ENCODE peak calls at places on chromosome 9, in six cellular contexts. T is RWPE1; E is CD8-positive, alpha-beta memory T cell; I is hepatocyte; R is CD4-positive, CD25-positive, alpha-beta regulatory T cell; G is astrocyte. O is an unnamed sample.

GRCh38 chr9:91042541-91042940 is 240.9 kb downstream of the SYK start:
- DNase-seq in T (no peak), E (no peak), R (no peak), G (no peak), I (no peak), O (no peak)

GRCh38 chr9:110440161-110440560 is 102.5 kb upstream of the TXNDC8 start:
- DNase-seq in R (no peak), E (no peak), I (no peak), T (peak), G (peak), O (no peak)

GRCh38 chr9:77839459-77840140 is 191.5 kb upstream of the GNA14 start:
- DNase-seq in G (peak), I (peak), E (no peak), T (no peak), R (no peak), O (no peak)

GRCh38 chr9:98192503-98193335 is at the start of gene CORO2A:
- DNase-seq in R (peak), T (peak), I (peak), G (peak), E (peak), O (no peak)

GRCh38 chr9:28134577-28134976 is 561.3 kb upstream of the C9orf72 start:
- DNase-seq in R (no peak), E (no peak), T (no peak), I (no peak), G (no peak), O (no peak)

GRCh38 chr9:129550199-129550839 is 70.6 kb downstream of the C9orf50 start:
- DNase-seq in T (peak), I (peak), G (peak), R (no peak), E (no peak), O (peak)

GRCh38 chr9:81431662-81432061 is 257.7 kb downstream of the TLE1 start:
- DNase-seq in R (no peak), T (no peak), G (peak), I (no peak), E (no peak), O (no peak)

GRCh38 chr9:31272456-31273295 is 1111.8 kb upstream of the ACO1 start:
- DNase-seq in R (peak), G (no peak), E (no peak), T (peak), I (peak), O (no peak)

GRCh38 chr9:13033959-13034695 is 245.4 kb downstream of the MPDZ start:
- DNase-seq in E (no peak), G (peak), T (peak), I (peak), R (no peak), O (no peak)

GRCh38 chr9:136671646-136672430 is 9.1 kb downstream of the EGFL7 start:
- DNase-seq in T (peak), R (peak), G (no peak), E (no peak), I (peak), O (no peak)

GRCh38 chr9:110217656-110218099 is 9.7 kb upstream of the C9orf152 start:
- DNase-seq in R (peak), G (peak), T (peak), I (peak), E (no peak), O (no peak)

GRCh38 chr9:135774794-135775525 is 73.0 kb downstream of the KCNT1 start:
- DNase-seq in E (no peak), I (no peak), R (no peak), G (no peak), T (no peak), O (no peak)

GRCh38 chr9:652896-653295 is 188.6 kb upstream of the DMRT1 start:
- DNase-seq in T (no peak), R (no peak), E (no peak), G (no peak), I (no peak), O (no peak)

GRCh38 chr9:126842220-126842842 is 18.1 kb upstream of the ZBTB34 start:
- DNase-seq in E (no peak), R (no peak), T (no peak), I (no peak), G (no peak), O (no peak)

GRCh38 chr9:87647114-87647513 is 78.8 kb upstream of the CTSL start:
- DNase-seq in T (no peak), R (no peak), I (no peak), G (no peak), E (no peak), O (no peak)

GRCh38 chr9:129513856-129514496 is 106.9 kb downstream of the C9orf50 start:
- DNase-seq in I (no peak), G (no peak), E (no peak), R (no peak), T (no peak), O (no peak)

GRCh38 chr9:98709968-98710965 is 1.5 kb upstream of the GABBR2 start:
- DNase-seq in R (no peak), E (no peak), I (peak), T (peak), G (peak), O (no peak)

GRCh38 chr9:120985759-120986353 is 59.3 kb upstream of the TRAF1 start:
- DNase-seq in R (peak), G (peak), I (peak), T (peak), E (no peak), O (no peak)

GRCh38 chr9:113620016-113620376 is 156.5 kb downstream of the RGS3 start:
- DNase-seq in G (no peak), I (no peak), E (no peak), T (no peak), R (no peak), O (no peak)

GRCh38 chr9:136748201-136748600 is at the start of gene LCN6:
- DNase-seq in R (no peak), T (no peak), G (no peak), E (no peak), I (no peak), O (no peak)

GRCh38 chr9:20684865-20685696 is 1.0 kb downstream of the FOCAD start:
- DNase-seq in T (peak), E (no peak), R (peak), G (peak), I (peak), O (no peak)

GRCh38 chr9:36843964-36844363 is 190.1 kb downstream of the PAX5 start:
- DNase-seq in E (no peak), I (no peak), T (no peak), R (no peak), G (no peak), O (no peak)

GRCh38 chr9:70511858-70512257 is 97.4 kb upstream of the KLF9 start:
- DNase-seq in T (no peak), G (no peak), R (no peak), I (no peak), E (no peak), O (no peak)

GRCh38 chr9:95570646-95571045 is 53.9 kb upstream of the PTCH1 start:
- DNase-seq in E (no peak), I (no peak), R (no peak), T (no peak), G (peak), O (no peak)

GRCh38 chr9:32431940-32432555 is 47.6 kb downstream of the ACO1 start:
- DNase-seq in T (peak), G (peak), R (peak), I (peak), E (peak), O (no peak)

GRCh38 chr9:112051812-112052211 is 123.3 kb downstream of the SUSD1 start:
- DNase-seq in I (no peak), G (peak), R (no peak), T (no peak), E (no peak), O (no peak)

GRCh38 chr9:134619983-134620612 is 21.5 kb upstream of the COL5A1 start:
- DNase-seq in T (no peak), G (no peak), R (no peak), I (no peak), E (no peak), O (no peak)

GRCh38 chr9:118650407-118650806 is 718.8 kb downstream of the BRINP1 start:
- DNase-seq in R (no peak), I (no peak), E (no peak), T (no peak), G (no peak), O (no peak)

GRCh38 chr9:15873573-15874177 is 320.8 kb downstream of the CCDC171 start:
- DNase-seq in T (peak), G (peak), E (peak), R (peak), I (peak), O (no peak)

GRCh38 chr9:30630459-30630858 is 1754.0 kb upstream of the ACO1 start:
- DNase-seq in R (no peak), I (no peak), T (no peak), E (no peak), G (no peak), O (no peak)

GRCh38 chr9:79154806-79155205 is 417.0 kb upstream of the TLE4 start:
- DNase-seq in R (no peak), T (no peak), E (no peak), I (no peak), G (no peak), O (no peak)

GRCh38 chr9:131282688-131283422 is 6.5 kb upstream of the FAM78A start:
- DNase-seq in E (no peak), T (peak), I (peak), R (no peak), G (peak), O (no peak)

GRCh38 chr9:91761362-91761761 is 188.7 kb downstream of the ROR2 start:
- DNase-seq in G (no peak), E (no peak), R (no peak), T (no peak), I (no peak), O (no peak)

GRCh38 chr9:90219548-90220118 is 423.0 kb downstream of the DIRAS2 start:
- DNase-seq in E (peak), G (no peak), T (peak), R (peak), I (peak), O (no peak)

GRCh38 chr9:371349-371748 is 156.7 kb downstream of the DOCK8 start:
- DNase-seq in G (no peak), E (no peak), T (no peak), I (peak), R (no peak), O (no peak)

GRCh38 chr9:97293207-97293721 is 14.2 kb upstream of the CCDC180 start:
- DNase-seq in R (no peak), G (peak), E (no peak), T (no peak), I (no peak), O (no peak)

GRCh38 chr9:77575785-77576184 is 72.3 kb downstream of the GNA14 start:
- DNase-seq in T (peak), I (peak), G (peak), E (no peak), R (peak), O (no peak)

GRCh38 chr9:79799691-79800345 is 228.1 kb downstream of the TLE4 start:
- DNase-seq in I (peak), G (peak), T (no peak), R (no peak), E (no peak), O (no peak)

GRCh38 chr9:136119259-136120118 is 814 bp upstream of the TMEM250 start:
- DNase-seq in R (no peak), I (peak), G (no peak), E (no peak), T (no peak), O (no peak)

GRCh38 chr9:119707228-119707627 is 338.0 kb upstream of the BRINP1 start:
- DNase-seq in E (no peak), G (no peak), T (no peak), I (no peak), R (no peak), O (no peak)
- H3K27ac ChIP-seq in E (no peak), G (no peak), T (no peak), I (no peak), R (no peak), O (no peak)

GRCh38 chr9:83599071-83599470 is 23.9 kb upstream of the IDNK start:
- DNase-seq in E (no peak), G (no peak), I (no peak), R (no peak), T (no peak), O (no peak)

GRCh38 chr9:83601463-83601862 is 21.5 kb upstream of the IDNK start:
- DNase-seq in I (no peak), T (no peak), E (no peak), G (no peak), R (no peak), O (no peak)

GRCh38 chr9:83598487-83598886 is 24.5 kb upstream of the IDNK start:
- DNase-seq in R (no peak), I (peak), G (no peak), T (no peak), E (no peak), O (no peak)

DNA sequence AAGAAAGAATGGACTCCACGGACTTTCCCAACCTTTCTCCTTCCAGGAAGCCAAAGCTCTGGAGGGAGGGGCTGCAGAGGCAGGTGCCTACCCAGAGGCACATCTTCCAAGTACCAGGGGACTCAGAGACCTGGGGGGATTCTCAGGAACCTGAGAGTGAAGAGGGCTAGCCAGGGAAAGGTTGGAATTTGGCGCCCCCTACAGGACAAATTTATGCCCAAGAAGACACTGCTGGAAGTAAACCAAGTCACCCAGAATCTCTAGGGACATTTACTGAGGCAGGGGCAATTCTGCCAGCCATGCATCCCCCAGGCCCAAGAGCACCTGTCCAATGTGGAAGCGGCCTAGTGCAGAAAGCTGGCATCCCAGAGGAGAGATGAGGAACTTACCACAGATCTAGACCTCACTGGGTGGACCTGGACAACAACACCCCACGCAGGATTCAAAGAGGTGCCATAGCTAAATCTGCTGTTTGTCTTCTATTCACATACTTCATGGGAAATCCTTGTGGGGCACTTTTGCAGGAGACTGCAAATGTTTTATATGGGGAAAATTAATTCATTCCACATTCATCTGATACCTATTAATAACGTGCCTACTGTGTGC is 25.9 kb upstream of the IDNK start:
- DNase-seq in G (no peak), I (peak), E (peak), R (peak), T (peak), O (peak)
- H3K27ac ChIP-seq in G (no peak), I (no peak), E (no peak), R (no peak), T (no peak), O (no peak)

DNA sequence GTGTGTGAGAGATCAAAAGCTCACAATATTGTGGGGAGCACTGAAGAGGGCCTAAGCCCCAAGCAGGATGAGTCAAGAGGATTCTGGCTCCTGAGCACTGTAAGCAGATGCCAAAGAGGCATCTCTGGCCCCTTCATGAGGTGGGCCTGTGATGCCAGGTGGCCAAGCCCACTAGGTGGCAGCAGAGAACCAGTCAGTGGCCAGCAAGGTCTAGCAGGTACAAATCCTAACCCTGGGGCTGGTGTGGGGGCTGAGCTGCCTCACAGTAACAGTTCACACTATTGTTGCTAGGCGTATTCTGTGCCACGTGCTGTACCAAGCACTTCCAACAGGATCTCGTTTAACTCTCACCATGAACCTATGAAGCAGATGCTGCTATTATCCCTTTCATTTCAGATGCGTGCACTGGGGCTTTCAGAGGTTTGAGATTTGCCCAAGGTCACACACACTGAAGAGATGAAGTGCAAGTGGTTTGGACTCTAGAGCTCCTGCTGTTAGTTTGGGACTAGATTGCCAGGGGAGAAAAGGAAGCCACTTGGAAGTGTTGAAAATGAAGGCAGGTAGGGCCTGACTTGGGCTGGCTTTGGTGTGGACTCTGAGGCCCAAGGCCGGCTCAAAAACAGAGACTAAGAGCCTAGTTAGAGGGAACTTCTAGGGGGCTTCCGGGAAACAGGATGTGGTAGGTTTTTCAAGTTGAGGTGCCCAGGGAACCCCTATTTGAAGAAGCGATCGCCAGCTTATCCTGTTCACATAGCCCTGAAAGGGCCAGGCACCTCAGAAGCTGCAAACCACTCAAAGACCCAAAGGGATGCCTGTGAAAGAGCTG is 4.4 kb upstream of the MLANA start:
- DNase-seq in G (peak), E (peak), I (peak), T (peak), R (peak), O (peak)
- H3K27ac ChIP-seq in G (no peak), E (no peak), I (no peak), T (no peak), R (no peak), O (no peak)

GRCh38 chr9:84702469-84702868 is 32.9 kb downstream of the NTRK2 start:
- DNase-seq in T (no peak), I (no peak), G (no peak), E (no peak), R (no peak), O (no peak)
- H3K27ac ChIP-seq in T (no peak), I (no peak), G (no peak), E (no peak), R (no peak), O (peak)